ENCODE peak calls at places on chromosomes 6 and 20, in five cellular contexts. P, R, H, C and F are unnamed samples.

GRCh38 chr6:138107752-138108592 is 753 bp upstream of the PERP start:
- DNase-seq in P (peak), R (no peak), H (no peak), C (no peak), F (peak)

GRCh38 chr20:9985773-9986172 is 49.0 kb upstream of the ANKEF1 start:
- DNase-seq in P (no peak), R (no peak), H (no peak), C (no peak), F (no peak)

GRCh38 chr6:116385462-116385807 is 14.7 kb downstream of the DSE start:
- DNase-seq in P (no peak), R (no peak), H (no peak), C (peak), F (peak)

GRCh38 chr6:143323729-143324465 is 126.6 kb downstream of the ADAT2 start:
- DNase-seq in P (no peak), R (no peak), H (no peak), C (peak), F (no peak)

GRCh38 chr6:97654674-97655073 is 371.7 kb upstream of the MMS22L start:
- DNase-seq in P (no peak), R (no peak), H (no peak), C (no peak), F (no peak)

GRCh38 chr6:166156942-166157341 is 10.7 kb downstream of the TBXT start:
- DNase-seq in P (no peak), R (no peak), H (no peak), C (no peak), F (no peak)

GRCh38 chr20:61664741-61665320 is 400.9 kb downstream of the TAF4 start:
- DNase-seq in P (no peak), R (no peak), H (no peak), C (no peak), F (no peak)

GRCh38 chr6:36160147-36160760 is 29.9 kb downstream of the MAPK13 start:
- DNase-seq in P (no peak), R (no peak), H (no peak), C (peak), F (no peak)

GRCh38 chr6:30238178-30238795 is 25.1 kb upstream of the TRIM26 start:
- DNase-seq in P (peak), R (no peak), H (no peak), C (peak), F (peak)

GRCh38 chr6:72788188-72788587 is 166.3 kb downstream of the KCNQ5 start:
- DNase-seq in P (no peak), R (no peak), H (no peak), C (peak), F (peak)

GRCh38 chr6:36290668-36291620 is 21.1 kb downstream of the PNPLA1 start:
- DNase-seq in P (no peak), R (no peak), H (no peak), C (peak), F (peak)

GRCh38 chr6:2441881-2442475 is 196.6 kb upstream of the GMDS start:
- DNase-seq in P (no peak), R (no peak), H (no peak), C (no peak), F (peak)

GRCh38 chr6:168695701-168696100 is 254.7 kb downstream of the SMOC2 start:
- DNase-seq in P (peak), R (no peak), H (peak), C (no peak), F (no peak)

GRCh38 chr20:2089447-2089846 is 12.2 kb upstream of the STK35 start:
- DNase-seq in P (no peak), R (no peak), H (no peak), C (no peak), F (no peak)

GRCh38 chr6:47116616-47117015 is 74.5 kb upstream of the ADGRF1 start:
- DNase-seq in P (no peak), R (no peak), H (no peak), C (no peak), F (peak)

GRCh38 chr6:56055066-56055465 is 179.7 kb upstream of the BMP5 start:
- DNase-seq in P (no peak), R (no peak), H (no peak), C (no peak), F (peak)

GRCh38 chr6:90425161-90425641 is 128.6 kb upstream of the BACH2 start:
- DNase-seq in P (no peak), R (no peak), H (no peak), C (no peak), F (no peak)

GRCh38 chr6:104784884-104785283 is 74.8 kb downstream of the HACE1 start:
- DNase-seq in P (no peak), R (no peak), H (no peak), C (peak), F (peak)

GRCh38 chr6:113855500-113856010 is 1.6 kb upstream of the MARCKS start:
- DNase-seq in P (no peak), R (no peak), H (no peak), C (peak), F (no peak)

GRCh38 chr6:157323924-157324276 is 581 bp upstream of the TMEM242 start:
- DNase-seq in P (peak), R (peak), H (no peak), C (peak), F (peak)
- H4K91ac ChIP-seq in P (no peak), R (no peak), H (no peak), C (no peak), F (peak)

GRCh38 chr6:38271081-38271480 is 368.6 kb downstream of the BTBD9 start:
- DNase-seq in P (no peak), R (no peak), H (no peak), C (peak), F (no peak)
- H3K14ac ChIP-seq in P (no peak), R (no peak), H (no peak), C (no peak), F (no peak)

GRCh38 chr6:11975353-11975977 is 36.6 kb upstream of the HIVEP1 start:
- DNase-seq in P (no peak), R (no peak), H (no peak), C (no peak), F (peak)

GRCh38 chr6:11976489-11976888 is 35.6 kb upstream of the HIVEP1 start:
- DNase-seq in P (no peak), R (no peak), H (no peak), C (no peak), F (no peak)

GRCh38 chr6:11977738-11978137 is 34.4 kb upstream of the HIVEP1 start:
- DNase-seq in P (no peak), R (no peak), H (no peak), C (no peak), F (no peak)

GRCh38 chr6:11978169-11978987 is 33.7 kb upstream of the HIVEP1 start:
- DNase-seq in P (no peak), R (no peak), H (no peak), C (peak), F (no peak)

GRCh38 chr6:11977193-11977592 is 34.9 kb upstream of the HIVEP1 start:
- DNase-seq in P (no peak), R (no peak), H (no peak), C (no peak), F (no peak)
- H2BK12ac ChIP-seq in P (no peak), R (no peak), H (no peak), C (no peak), F (no peak)

GRCh38 chr20:23155141-23155590 is 69.0 kb upstream of the CD93 start:
- DNase-seq in P (peak), R (no peak), H (no peak), C (no peak), F (peak)
- H4K91ac ChIP-seq in P (no peak), R (no peak), H (no peak), C (no peak), F (no peak)

GRCh38 chr6:54085047-54085446 is 26.2 kb upstream of the MLIP start:
- DNase-seq in P (no peak), R (no peak), H (no peak), C (no peak), F (no peak)

GRCh38 chr6:54085526-54085925 is 25.7 kb upstream of the MLIP start:
- DNase-seq in P (no peak), R (no peak), H (no peak), C (peak), F (no peak)

GRCh38 chr6:54084234-54084633 is 27.0 kb upstream of the MLIP start:
- DNase-seq in P (no peak), R (no peak), H (no peak), C (no peak), F (no peak)

GRCh38 chr6:54083301-54083700 is 27.9 kb upstream of the MLIP start:
- DNase-seq in P (no peak), R (no peak), H (no peak), C (no peak), F (no peak)

GRCh38 chr6:54086439-54086838 is 24.8 kb upstream of the MLIP start:
- DNase-seq in P (no peak), R (no peak), H (no peak), C (no peak), F (no peak)
- H3K14ac ChIP-seq in P (no peak), R (no peak), H (no peak), C (no peak), F (no peak)

DNA sequence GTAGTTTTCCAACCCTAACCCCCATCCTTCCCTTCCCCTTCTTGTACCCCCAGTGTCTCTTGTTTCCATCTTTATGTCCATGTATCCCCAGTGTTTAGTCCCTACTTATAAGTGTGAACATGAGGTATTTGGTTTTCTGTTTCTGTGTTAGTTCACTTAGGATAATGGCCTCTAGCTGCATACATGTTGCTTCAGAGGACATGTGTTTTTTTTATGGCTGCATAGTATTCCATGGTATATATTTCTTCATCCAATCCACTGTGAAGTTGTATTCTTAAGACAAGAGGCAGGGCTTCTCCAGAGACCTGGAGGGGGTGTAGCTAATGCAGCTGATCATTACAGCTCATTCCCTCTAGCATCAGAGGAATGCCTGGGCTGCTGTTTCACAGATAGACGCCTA is 4.2 kb downstream of the DNAH8 start:
- DNase-seq in P (no peak), R (no peak), H (no peak), C (no peak), F (no peak)
- H2BK12ac ChIP-seq in P (no peak), R (no peak), H (no peak), C (no peak), F (no peak)

GRCh38 chr6:10411131-10411914 is 3.6 kb downstream of the TFAP2A start:
- DNase-seq in P (peak), R (no peak), H (no peak), C (no peak), F (no peak)
- H4K91ac ChIP-seq in P (no peak), R (no peak), H (no peak), C (no peak), F (peak)